ENCODE peak calls at places on chromosomes 4 and X, in eight cellular contexts. One of them, this sample, is unnamed.

GRCh38 chrX:33465137-33465536 is 253.8 kb upstream of the DMD start:
- DNase-seq in CD8-positive, alpha-beta T cell: no peak
- DNase-seq in retinal pigment epithelial cell: no peak
- DNase-seq in astrocyte of the spinal cord: no peak
- DNase-seq in upper lobe of right lung: no peak
- DNase-seq in brain microvascular endothelial cell: no peak
- DNase-seq in WERI-Rb-1: no peak
- DNase-seq in natural killer cell: no peak
- DNase-seq in this sample: no peak

GRCh38 chr4:6474053-6474568 is 1.7 kb upstream of the PPP2R2C start:
- DNase-seq in brain microvascular endothelial cell: no peak
- DNase-seq in retinal pigment epithelial cell: no peak
- DNase-seq in natural killer cell: no peak
- DNase-seq in astrocyte of the spinal cord: no peak
- DNase-seq in WERI-Rb-1: peak
- DNase-seq in upper lobe of right lung: no peak
- DNase-seq in CD8-positive, alpha-beta T cell: no peak
- DNase-seq in this sample: peak

GRCh38 chr4:71532407-71532806 is 193.6 kb downstream of the SLC4A4 start:
- DNase-seq in retinal pigment epithelial cell: no peak
- DNase-seq in WERI-Rb-1: no peak
- DNase-seq in brain microvascular endothelial cell: no peak
- DNase-seq in natural killer cell: no peak
- DNase-seq in upper lobe of right lung: no peak
- DNase-seq in astrocyte of the spinal cord: no peak
- DNase-seq in CD8-positive, alpha-beta T cell: no peak
- DNase-seq in this sample: no peak

GRCh38 chr4:122703868-122704267 is 28.6 kb upstream of the BBS12 start:
- DNase-seq in natural killer cell: no peak
- DNase-seq in retinal pigment epithelial cell: no peak
- DNase-seq in WERI-Rb-1: no peak
- DNase-seq in brain microvascular endothelial cell: no peak
- DNase-seq in astrocyte of the spinal cord: peak
- DNase-seq in upper lobe of right lung: no peak
- DNase-seq in CD8-positive, alpha-beta T cell: no peak
- DNase-seq in this sample: no peak

GRCh38 chr4:152851226-152851625 is 71.5 kb downstream of the ARFIP1 start:
- DNase-seq in WERI-Rb-1: no peak
- DNase-seq in CD8-positive, alpha-beta T cell: no peak
- DNase-seq in upper lobe of right lung: no peak
- DNase-seq in astrocyte of the spinal cord: no peak
- DNase-seq in brain microvascular endothelial cell: no peak
- DNase-seq in retinal pigment epithelial cell: no peak
- DNase-seq in natural killer cell: no peak
- DNase-seq in this sample: no peak

GRCh38 chrX:113873056-113873455 is 710.8 kb upstream of the HTR2C start:
- DNase-seq in astrocyte of the spinal cord: no peak
- DNase-seq in WERI-Rb-1: no peak
- DNase-seq in natural killer cell: no peak
- DNase-seq in retinal pigment epithelial cell: no peak
- DNase-seq in upper lobe of right lung: no peak
- DNase-seq in brain microvascular endothelial cell: no peak
- DNase-seq in CD8-positive, alpha-beta T cell: no peak
- DNase-seq in this sample: no peak

GRCh38 chr4:152644130-152644529 is 35.7 kb downstream of the TMEM154 start:
- DNase-seq in WERI-Rb-1: no peak
- DNase-seq in upper lobe of right lung: no peak
- DNase-seq in astrocyte of the spinal cord: no peak
- DNase-seq in brain microvascular endothelial cell: no peak
- DNase-seq in natural killer cell: no peak
- DNase-seq in CD8-positive, alpha-beta T cell: no peak
- DNase-seq in retinal pigment epithelial cell: no peak
- DNase-seq in this sample: no peak

GRCh38 chr4:42654606-42655005 is 2.3 kb downstream of the ATP8A1 start:
- DNase-seq in upper lobe of right lung: no peak
- DNase-seq in natural killer cell: no peak
- DNase-seq in astrocyte of the spinal cord: peak
- DNase-seq in CD8-positive, alpha-beta T cell: no peak
- DNase-seq in WERI-Rb-1: no peak
- DNase-seq in brain microvascular endothelial cell: peak
- DNase-seq in retinal pigment epithelial cell: peak
- DNase-seq in this sample: no peak

GRCh38 chrX:102067966-102068723 is 57.3 kb upstream of the TCEAL2 start:
- DNase-seq in natural killer cell: no peak
- DNase-seq in CD8-positive, alpha-beta T cell: peak
- DNase-seq in retinal pigment epithelial cell: no peak
- DNase-seq in upper lobe of right lung: no peak
- DNase-seq in astrocyte of the spinal cord: peak
- DNase-seq in WERI-Rb-1: no peak
- DNase-seq in brain microvascular endothelial cell: peak
- DNase-seq in this sample: no peak

GRCh38 chr4:165761968-165762367 is 111.1 kb upstream of the TLL1 start:
- DNase-seq in astrocyte of the spinal cord: no peak
- DNase-seq in retinal pigment epithelial cell: peak
- DNase-seq in upper lobe of right lung: no peak
- DNase-seq in natural killer cell: no peak
- DNase-seq in WERI-Rb-1: no peak
- DNase-seq in brain microvascular endothelial cell: no peak
- DNase-seq in CD8-positive, alpha-beta T cell: no peak
- DNase-seq in this sample: no peak

GRCh38 chr4:156971623-156972369 is at the start of gene PDGFC:
- DNase-seq in CD8-positive, alpha-beta T cell: no peak
- DNase-seq in astrocyte of the spinal cord: peak
- DNase-seq in retinal pigment epithelial cell: no peak
- DNase-seq in upper lobe of right lung: peak
- DNase-seq in brain microvascular endothelial cell: peak
- DNase-seq in WERI-Rb-1: peak
- DNase-seq in natural killer cell: peak
- DNase-seq in this sample: peak

GRCh38 chr4:145034727-145035211 is 63.2 kb downstream of the ANAPC10 start:
- DNase-seq in CD8-positive, alpha-beta T cell: no peak
- DNase-seq in natural killer cell: no peak
- DNase-seq in retinal pigment epithelial cell: peak
- DNase-seq in brain microvascular endothelial cell: peak
- DNase-seq in astrocyte of the spinal cord: peak
- DNase-seq in upper lobe of right lung: no peak
- DNase-seq in WERI-Rb-1: peak
- DNase-seq in this sample: no peak

GRCh38 chr4:900073-900472 is 32.0 kb downstream of the GAK start:
- DNase-seq in WERI-Rb-1: no peak
- DNase-seq in CD8-positive, alpha-beta T cell: no peak
- DNase-seq in natural killer cell: no peak
- DNase-seq in retinal pigment epithelial cell: no peak
- DNase-seq in brain microvascular endothelial cell: no peak
- DNase-seq in astrocyte of the spinal cord: no peak
- DNase-seq in upper lobe of right lung: no peak
- DNase-seq in this sample: no peak

GRCh38 chrX:40068048-40068447 is 29.7 kb downstream of the BCOR start:
- DNase-seq in brain microvascular endothelial cell: no peak
- DNase-seq in CD8-positive, alpha-beta T cell: no peak
- DNase-seq in natural killer cell: no peak
- DNase-seq in astrocyte of the spinal cord: no peak
- DNase-seq in WERI-Rb-1: no peak
- DNase-seq in retinal pigment epithelial cell: no peak
- DNase-seq in upper lobe of right lung: no peak
- DNase-seq in this sample: no peak

GRCh38 chr4:128060130-128060619 is 937 bp upstream of the LARP1B start:
- DNase-seq in astrocyte of the spinal cord: no peak
- DNase-seq in CD8-positive, alpha-beta T cell: no peak
- DNase-seq in brain microvascular endothelial cell: no peak
- DNase-seq in retinal pigment epithelial cell: no peak
- DNase-seq in natural killer cell: no peak
- DNase-seq in WERI-Rb-1: no peak
- DNase-seq in upper lobe of right lung: no peak
- DNase-seq in this sample: no peak

GRCh38 chr4:184099033-184099432 is 118.6 kb downstream of the ENPP6 start:
- DNase-seq in astrocyte of the spinal cord: no peak
- DNase-seq in retinal pigment epithelial cell: no peak
- DNase-seq in brain microvascular endothelial cell: no peak
- DNase-seq in WERI-Rb-1: no peak
- DNase-seq in CD8-positive, alpha-beta T cell: no peak
- DNase-seq in natural killer cell: no peak
- DNase-seq in upper lobe of right lung: no peak
- DNase-seq in this sample: no peak

GRCh38 chrX:105018865-105019264 is 201.6 kb downstream of the TEX13A start:
- DNase-seq in CD8-positive, alpha-beta T cell: no peak
- DNase-seq in WERI-Rb-1: no peak
- DNase-seq in natural killer cell: no peak
- DNase-seq in astrocyte of the spinal cord: no peak
- DNase-seq in upper lobe of right lung: no peak
- DNase-seq in brain microvascular endothelial cell: no peak
- DNase-seq in retinal pigment epithelial cell: no peak
- DNase-seq in this sample: no peak

GRCh38 chrX:72117636-72118215 is 14.0 kb downstream of the RTL5 start:
- DNase-seq in astrocyte of the spinal cord: no peak
- DNase-seq in upper lobe of right lung: no peak
- DNase-seq in brain microvascular endothelial cell: no peak
- DNase-seq in natural killer cell: no peak
- DNase-seq in WERI-Rb-1: no peak
- DNase-seq in CD8-positive, alpha-beta T cell: no peak
- DNase-seq in retinal pigment epithelial cell: no peak
- DNase-seq in this sample: no peak

GRCh38 chr4:121923306-121923705 is 28.6 kb downstream of the TRPC3 start:
- DNase-seq in CD8-positive, alpha-beta T cell: no peak
- DNase-seq in upper lobe of right lung: no peak
- DNase-seq in natural killer cell: no peak
- DNase-seq in astrocyte of the spinal cord: no peak
- DNase-seq in retinal pigment epithelial cell: no peak
- DNase-seq in WERI-Rb-1: no peak
- DNase-seq in brain microvascular endothelial cell: no peak
- DNase-seq in this sample: no peak

GRCh38 chr4:8307714-8308113 is 38.2 kb downstream of the HTRA3 start:
- DNase-seq in CD8-positive, alpha-beta T cell: no peak
- DNase-seq in WERI-Rb-1: no peak
- DNase-seq in astrocyte of the spinal cord: no peak
- DNase-seq in natural killer cell: no peak
- DNase-seq in brain microvascular endothelial cell: no peak
- DNase-seq in retinal pigment epithelial cell: no peak
- DNase-seq in upper lobe of right lung: peak
- DNase-seq in this sample: peak

DNA sequence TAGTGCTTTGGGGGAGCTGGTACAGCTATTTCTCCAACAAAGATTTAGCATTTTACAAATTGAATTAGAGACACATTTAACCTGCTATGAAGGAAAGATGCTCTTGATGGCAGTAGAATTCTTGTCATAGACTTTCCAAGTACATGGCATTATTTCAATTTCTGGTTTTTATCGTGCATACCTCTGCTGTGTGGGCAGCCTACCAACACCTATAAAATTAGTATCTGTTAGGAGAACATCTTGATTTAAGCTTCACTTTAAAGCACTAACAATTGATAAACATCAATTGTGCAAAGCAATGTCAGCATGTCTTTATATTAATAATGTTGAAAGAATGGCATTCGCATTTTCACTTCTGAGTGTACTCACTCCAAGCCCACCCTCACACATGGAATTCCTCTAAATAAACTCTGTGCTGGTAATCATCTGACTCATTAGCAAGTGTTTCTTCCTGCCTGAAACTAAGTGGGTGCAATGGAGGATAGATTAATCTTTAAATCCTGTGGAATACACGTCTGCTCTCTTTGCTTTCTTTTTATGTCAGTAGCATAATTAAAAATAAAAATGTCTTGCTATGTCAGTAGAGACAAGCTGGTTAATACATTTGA is 279.8 kb upstream of the MAGEB18 start:
- DNase-seq in natural killer cell: no peak
- DNase-seq in astrocyte of the spinal cord: peak
- DNase-seq in upper lobe of right lung: no peak
- DNase-seq in brain microvascular endothelial cell: no peak
- DNase-seq in CD8-positive, alpha-beta T cell: no peak
- DNase-seq in WERI-Rb-1: no peak
- DNase-seq in retinal pigment epithelial cell: peak
- DNase-seq in this sample: no peak
- TF ChIP-seq CTCF in natural killer cell: no peak
- TF ChIP-seq CTCF in astrocyte of the spinal cord: no peak
- TF ChIP-seq CTCF in upper lobe of right lung: no peak
- TF ChIP-seq CTCF in brain microvascular endothelial cell: no peak
- TF ChIP-seq CTCF in CD8-positive, alpha-beta T cell: no peak
- TF ChIP-seq CTCF in WERI-Rb-1: no peak
- TF ChIP-seq CTCF in retinal pigment epithelial cell: peak
- TF ChIP-seq CTCF in this sample: no peak

GRCh38 chr4:139556735-139557505 is 901 bp upstream of the SETD7 start:
- DNase-seq in natural killer cell: peak
- DNase-seq in WERI-Rb-1: peak
- DNase-seq in retinal pigment epithelial cell: no peak
- DNase-seq in brain microvascular endothelial cell: no peak
- DNase-seq in CD8-positive, alpha-beta T cell: peak
- DNase-seq in astrocyte of the spinal cord: peak
- DNase-seq in upper lobe of right lung: peak
- DNase-seq in this sample: peak
- TF ChIP-seq CTCF in natural killer cell: no peak
- TF ChIP-seq CTCF in WERI-Rb-1: no peak
- TF ChIP-seq CTCF in retinal pigment epithelial cell: no peak
- TF ChIP-seq CTCF in brain microvascular endothelial cell: no peak
- TF ChIP-seq CTCF in CD8-positive, alpha-beta T cell: no peak
- TF ChIP-seq CTCF in astrocyte of the spinal cord: no peak
- TF ChIP-seq CTCF in upper lobe of right lung: no peak
- TF ChIP-seq CTCF in this sample: no peak

DNA sequence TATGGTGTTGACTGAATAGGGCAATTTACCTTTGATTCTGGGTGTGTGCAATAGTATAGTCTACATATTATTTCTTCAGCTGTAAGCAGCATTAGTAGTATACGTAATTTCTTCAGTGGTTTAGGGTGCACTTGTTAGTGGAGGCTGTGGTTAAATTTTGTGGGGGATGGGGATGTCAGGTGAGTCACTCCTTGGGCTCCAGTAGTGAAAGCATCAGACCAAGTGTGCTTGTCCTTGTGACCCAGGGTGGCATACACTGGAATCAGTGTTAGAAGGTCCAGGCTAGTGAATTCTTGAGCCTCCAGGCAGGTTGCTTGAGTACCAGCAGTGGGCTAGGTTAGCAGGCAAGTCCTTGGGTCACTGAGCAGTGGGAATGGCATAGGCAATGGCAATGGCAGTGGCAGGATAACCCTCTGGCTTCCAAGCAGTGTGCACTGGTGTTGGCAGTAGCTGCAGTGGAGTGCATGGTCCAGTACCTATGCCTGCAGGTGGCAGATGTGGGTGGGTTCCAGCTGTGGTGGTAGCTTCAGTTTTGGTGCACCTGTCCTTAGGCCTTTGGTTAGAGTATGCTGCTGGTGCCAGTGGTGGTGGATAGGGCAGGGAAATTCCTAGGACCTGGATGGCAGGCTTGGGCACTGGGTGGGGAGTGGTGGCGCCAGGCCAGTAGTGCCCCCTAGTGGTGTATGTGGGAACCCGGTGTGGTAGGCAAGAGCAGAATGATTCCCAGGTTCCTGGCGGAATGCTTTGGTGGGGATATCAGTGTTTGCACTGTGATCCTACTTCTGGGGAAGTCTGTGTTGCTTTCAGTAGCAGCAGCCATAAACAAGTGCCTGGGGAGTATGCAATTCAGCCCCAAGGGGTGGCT is 531.0 kb downstream of the SMARCA1 start:
- DNase-seq in WERI-Rb-1: peak
- DNase-seq in natural killer cell: no peak
- DNase-seq in brain microvascular endothelial cell: no peak
- DNase-seq in retinal pigment epithelial cell: no peak
- DNase-seq in upper lobe of right lung: no peak
- DNase-seq in astrocyte of the spinal cord: no peak
- DNase-seq in CD8-positive, alpha-beta T cell: no peak
- DNase-seq in this sample: no peak
- TF ChIP-seq CTCF in WERI-Rb-1: peak
- TF ChIP-seq CTCF in natural killer cell: no peak
- TF ChIP-seq CTCF in brain microvascular endothelial cell: no peak
- TF ChIP-seq CTCF in retinal pigment epithelial cell: no peak
- TF ChIP-seq CTCF in upper lobe of right lung: no peak
- TF ChIP-seq CTCF in astrocyte of the spinal cord: no peak
- TF ChIP-seq CTCF in CD8-positive, alpha-beta T cell: no peak
- TF ChIP-seq CTCF in this sample: no peak

GRCh38 chrX:49230500-49231232 is 2.5 kb downstream of the CACNA1F start:
- DNase-seq in WERI-Rb-1: no peak
- DNase-seq in retinal pigment epithelial cell: no peak
- DNase-seq in brain microvascular endothelial cell: no peak
- DNase-seq in CD8-positive, alpha-beta T cell: peak
- DNase-seq in upper lobe of right lung: peak
- DNase-seq in natural killer cell: peak
- DNase-seq in astrocyte of the spinal cord: no peak
- DNase-seq in this sample: peak
- TF ChIP-seq CTCF in WERI-Rb-1: no peak
- TF ChIP-seq CTCF in retinal pigment epithelial cell: peak
- TF ChIP-seq CTCF in brain microvascular endothelial cell: peak
- TF ChIP-seq CTCF in CD8-positive, alpha-beta T cell: no peak
- TF ChIP-seq CTCF in upper lobe of right lung: peak
- TF ChIP-seq CTCF in natural killer cell: no peak
- TF ChIP-seq CTCF in astrocyte of the spinal cord: peak
- TF ChIP-seq CTCF in this sample: no peak